ENCODE peak calls at places on chromosomes 7 and 10, in six cellular contexts. J, Z, C, N, X and S are unnamed samples.

GRCh38 chr7:78563186-78563585 is 764.6 kb downstream of the PHTF2 start:
- DNase-seq in J (no peak), Z (no peak), C (no peak), N (no peak), X (no peak), S (no peak)

GRCh38 chr10:50216894-50217293 is 34.4 kb downstream of the ASAH2 start:
- DNase-seq in J (peak), Z (no peak), C (peak), N (no peak), X (no peak), S (no peak)

GRCh38 chr7:79837915-79838314 is 296.7 kb upstream of the GNAI1 start:
- DNase-seq in J (no peak), Z (no peak), C (no peak), N (no peak), X (no peak), S (no peak)

GRCh38 chr10:28314211-28314610 is 11.3 kb upstream of the MPP7 start:
- DNase-seq in J (no peak), Z (no peak), C (no peak), N (no peak), X (no peak), S (no peak)

GRCh38 chr7:128833148-128833938 is 3.1 kb downstream of the FLNC start:
- DNase-seq in J (peak), Z (no peak), C (peak), N (no peak), X (peak), S (peak)

GRCh38 chr10:16843252-16843870 is 26.1 kb upstream of the RSU1 start:
- DNase-seq in J (peak), Z (peak), C (peak), N (no peak), X (peak), S (peak)

GRCh38 chr10:33117816-33118215 is 159.8 kb upstream of the ITGB1 start:
- DNase-seq in J (no peak), Z (no peak), C (no peak), N (no peak), X (no peak), S (no peak)

GRCh38 chr7:144384555-144385245 is 18.8 kb downstream of the NOBOX start:
- DNase-seq in J (peak), Z (no peak), C (peak), N (no peak), X (peak), S (no peak)

GRCh38 chr10:131695814-131696165 is 205.0 kb upstream of the PPP2R2D start:
- DNase-seq in J (no peak), Z (no peak), C (no peak), N (no peak), X (no peak), S (no peak)

GRCh38 chr7:64651203-64651602 is 14.7 kb upstream of the ZNF107 start:
- DNase-seq in J (no peak), Z (no peak), C (no peak), N (no peak), X (no peak), S (no peak)

GRCh38 chr7:17564678-17565209 is 266.3 kb downstream of the AHR start:
- DNase-seq in J (peak), Z (no peak), C (peak), N (no peak), X (no peak), S (peak)

GRCh38 chr10:20073164-20073563 is 256.9 kb downstream of the PLXDC2 start:
- DNase-seq in J (no peak), Z (no peak), C (no peak), N (no peak), X (no peak), S (no peak)

GRCh38 chr7:27774717-27775328 is 34.9 kb downstream of the TAX1BP1 start:
- DNase-seq in J (peak), Z (no peak), C (peak), N (no peak), X (peak), S (no peak)

GRCh38 chr10:121243899-121244241 is 354.4 kb downstream of the FGFR2 start:
- DNase-seq in J (no peak), Z (no peak), C (no peak), N (no peak), X (no peak), S (no peak)

GRCh38 chr7:92810242-92810611 is 26.1 kb downstream of the CDK6 start:
- DNase-seq in J (no peak), Z (peak), C (peak), N (no peak), X (no peak), S (no peak)

GRCh38 chr10:75293456-75293840 is 57.7 kb upstream of the COMTD1 start:
- DNase-seq in J (no peak), Z (no peak), C (no peak), N (no peak), X (no peak), S (no peak)

GRCh38 chr10:3886666-3887251 is 101.8 kb upstream of the KLF6 start:
- DNase-seq in J (peak), Z (peak), C (peak), N (no peak), X (peak), S (peak)

GRCh38 chr10:42961776-42962119 is 115.1 kb upstream of the RET start:
- DNase-seq in J (no peak), Z (no peak), C (no peak), N (peak), X (no peak), S (no peak)

GRCh38 chr10:51972733-51973346 is 273.4 kb upstream of the CSTF2T start:
- DNase-seq in J (no peak), Z (no peak), C (no peak), N (no peak), X (no peak), S (no peak)

GRCh38 chr10:77300682-77301081 is 336.9 kb downstream of the KCNMA1 start:
- DNase-seq in J (no peak), Z (no peak), C (no peak), N (no peak), X (no peak), S (no peak)

GRCh38 chr10:113058175-113058961 is 108.3 kb downstream of the TCF7L2 start:
- DNase-seq in J (peak), Z (no peak), C (peak), N (no peak), X (peak), S (peak)

GRCh38 chr7:143392875-143393266 is 11.7 kb downstream of the ZYX start:
- DNase-seq in J (no peak), Z (no peak), C (no peak), N (no peak), X (no peak), S (no peak)

GRCh38 chr10:85611093-85611740 is 755.4 kb downstream of the GRID1 start:
- DNase-seq in J (no peak), Z (no peak), C (no peak), N (no peak), X (no peak), S (no peak)

GRCh38 chr10:99370993-99371392 is 41.8 kb downstream of the CNNM1 start:
- DNase-seq in J (peak), Z (peak), C (no peak), N (no peak), X (peak), S (peak)

GRCh38 chr10:33801705-33802104 is 467.2 kb upstream of the NRP1 start:
- DNase-seq in J (peak), Z (no peak), C (peak), N (no peak), X (peak), S (peak)

GRCh38 chr10:7340179-7340874 is 70.5 kb downstream of the SFMBT2 start:
- DNase-seq in J (no peak), Z (no peak), C (no peak), N (no peak), X (no peak), S (no peak)

GRCh38 chr7:13278020-13278419 is 590.6 kb downstream of the ARL4A start:
- DNase-seq in J (no peak), Z (no peak), C (no peak), N (no peak), X (no peak), S (no peak)

GRCh38 chr7:13282377-13282980 is 595.0 kb downstream of the ARL4A start:
- DNase-seq in J (peak), Z (no peak), C (peak), N (no peak), X (peak), S (peak)

GRCh38 chr7:13279854-13280435 is 592.5 kb downstream of the ARL4A start:
- DNase-seq in J (peak), Z (no peak), C (no peak), N (no peak), X (peak), S (no peak)

GRCh38 chr7:13276977-13277376 is 589.5 kb downstream of the ARL4A start:
- DNase-seq in J (peak), Z (no peak), C (no peak), N (no peak), X (no peak), S (peak)
- TF ChIP-seq CTCF in J (peak), Z (peak), C (peak), N (peak), X (peak), S (peak)

GRCh38 chr7:122887198-122887597 is 938 bp upstream of the CADPS2 start:
- DNase-seq in J (peak), Z (peak), C (peak), N (peak), X (peak), S (no peak)

GRCh38 chr7:122885583-122886356 is 490 bp downstream of the CADPS2 start:
- DNase-seq in J (peak), Z (peak), C (peak), N (peak), X (peak), S (no peak)

GRCh38 chr7:122887848-122888247 is 1.6 kb upstream of the CADPS2 start:
- DNase-seq in J (no peak), Z (no peak), C (no peak), N (no peak), X (no peak), S (no peak)

GRCh38 chr7:122886357-122887081 is at the start of gene CADPS2:
- DNase-seq in J (peak), Z (peak), C (peak), N (peak), X (peak), S (peak)

GRCh38 chr7:122889116-122889515 is 2.9 kb upstream of the CADPS2 start:
- DNase-seq in J (no peak), Z (no peak), C (no peak), N (no peak), X (no peak), S (no peak)
- TF ChIP-seq CTCF in J (no peak), Z (no peak), C (no peak), N (no peak), X (no peak), S (no peak)

GRCh38 chr10:13994932-13995331 is 335.8 kb downstream of the FRMD4A start:
- DNase-seq in J (no peak), Z (no peak), C (no peak), N (no peak), X (no peak), S (no peak)
- TF ChIP-seq CTCF in J (no peak), Z (peak), C (no peak), N (no peak), X (no peak), S (no peak)

GRCh38 chr7:100689230-100690135 is 4.6 kb downstream of the GIGYF1 start:
- DNase-seq in J (no peak), Z (no peak), C (no peak), N (no peak), X (no peak), S (no peak)
- TF ChIP-seq CTCF in J (no peak), Z (peak), C (no peak), N (no peak), X (no peak), S (peak)